ENCODE peak calls at places on chromosomes 13 and 19, in eight cellular contexts. One of them, this sample, is unnamed.

GRCh38 chr19:12156254-12157058 is at the start of gene ZNF625:
- DNase-seq in tibial nerve: peak; percentile 70
- DNase-seq in AG09319: peak; percentile 65
- DNase-seq in fibroblast of villous mesenchyme: peak; percentile 90
- DNase-seq in left ventricle myocardium inferior: peak; percentile 91
- DNase-seq in WTC11: peak; percentile 97
- DNase-seq in activated B cell treated with CpG ODN at 0.5 μM for 24 hours: peak; percentile 46
- DNase-seq in SK-N-SH: peak; percentile 97
- DNase-seq in this sample: peak; percentile 91

GRCh38 chr13:109789262-109789661 is 2.9 kb upstream of the IRS2 start:
- DNase-seq in tibial nerve: no peak
- DNase-seq in AG09319: no peak
- DNase-seq in fibroblast of villous mesenchyme: no peak
- DNase-seq in left ventricle myocardium inferior: no peak
- DNase-seq in WTC11: no peak
- DNase-seq in activated B cell treated with CpG ODN at 0.5 μM for 24 hours: no peak
- DNase-seq in SK-N-SH: peak; percentile 49
- DNase-seq in this sample: no peak

GRCh38 chr13:75430618-75431209 is 51.3 kb downstream of the TBC1D4 start:
- DNase-seq in tibial nerve: no peak
- DNase-seq in AG09319: no peak
- DNase-seq in fibroblast of villous mesenchyme: no peak
- DNase-seq in left ventricle myocardium inferior: no peak
- DNase-seq in WTC11: no peak
- DNase-seq in activated B cell treated with CpG ODN at 0.5 μM for 24 hours: no peak
- DNase-seq in SK-N-SH: no peak
- DNase-seq in this sample: no peak

GRCh38 chr19:4506449-4507149 is 11.7 kb downstream of the PLIN4 start:
- DNase-seq in tibial nerve: no peak
- DNase-seq in AG09319: no peak
- DNase-seq in fibroblast of villous mesenchyme: peak; percentile 33
- DNase-seq in left ventricle myocardium inferior: no peak
- DNase-seq in WTC11: no peak
- DNase-seq in activated B cell treated with CpG ODN at 0.5 μM for 24 hours: no peak
- DNase-seq in SK-N-SH: no peak
- DNase-seq in this sample: no peak

GRCh38 chr19:58562126-58563033 is 4.0 kb upstream of the UBE2M start:
- DNase-seq in tibial nerve: no peak
- DNase-seq in AG09319: no peak
- DNase-seq in fibroblast of villous mesenchyme: peak; percentile 44
- DNase-seq in left ventricle myocardium inferior: peak; percentile 36
- DNase-seq in WTC11: peak; percentile 56
- DNase-seq in activated B cell treated with CpG ODN at 0.5 μM for 24 hours: peak; percentile 41
- DNase-seq in SK-N-SH: peak; percentile 60
- DNase-seq in this sample: no peak

GRCh38 chr13:50635504-50635903 is 208.0 kb downstream of the DLEU7 start:
- DNase-seq in tibial nerve: peak; percentile 59
- DNase-seq in AG09319: no peak
- DNase-seq in fibroblast of villous mesenchyme: peak; percentile 67
- DNase-seq in left ventricle myocardium inferior: no peak
- DNase-seq in WTC11: no peak
- DNase-seq in activated B cell treated with CpG ODN at 0.5 μM for 24 hours: no peak
- DNase-seq in SK-N-SH: no peak
- DNase-seq in this sample: no peak

GRCh38 chr19:58218899-58219298 is 9.8 kb upstream of the ZNF544 start:
- DNase-seq in tibial nerve: no peak
- DNase-seq in AG09319: no peak
- DNase-seq in fibroblast of villous mesenchyme: peak; percentile 48
- DNase-seq in left ventricle myocardium inferior: no peak
- DNase-seq in WTC11: peak; percentile 61
- DNase-seq in activated B cell treated with CpG ODN at 0.5 μM for 24 hours: no peak
- DNase-seq in SK-N-SH: peak; percentile 41
- DNase-seq in this sample: no peak

GRCh38 chr13:25241007-25241406 is 46.3 kb downstream of the MTMR6 start:
- DNase-seq in tibial nerve: no peak
- DNase-seq in AG09319: no peak
- DNase-seq in fibroblast of villous mesenchyme: no peak
- DNase-seq in left ventricle myocardium inferior: no peak
- DNase-seq in WTC11: no peak
- DNase-seq in activated B cell treated with CpG ODN at 0.5 μM for 24 hours: no peak
- DNase-seq in SK-N-SH: no peak
- DNase-seq in this sample: no peak

GRCh38 chr13:110014719-110015118 is 228.3 kb upstream of the IRS2 start:
- DNase-seq in tibial nerve: no peak
- DNase-seq in AG09319: no peak
- DNase-seq in fibroblast of villous mesenchyme: peak; percentile 74
- DNase-seq in left ventricle myocardium inferior: no peak
- DNase-seq in WTC11: no peak
- DNase-seq in activated B cell treated with CpG ODN at 0.5 μM for 24 hours: no peak
- DNase-seq in SK-N-SH: no peak
- DNase-seq in this sample: no peak

GRCh38 chr19:8986296-8986695 is 23.9 kb downstream of the MUC16 start:
- DNase-seq in tibial nerve: no peak
- DNase-seq in AG09319: no peak
- DNase-seq in fibroblast of villous mesenchyme: no peak
- DNase-seq in left ventricle myocardium inferior: no peak
- DNase-seq in WTC11: no peak
- DNase-seq in activated B cell treated with CpG ODN at 0.5 μM for 24 hours: no peak
- DNase-seq in SK-N-SH: no peak
- DNase-seq in this sample: no peak

GRCh38 chr19:8988204-8988603 is 22.0 kb downstream of the MUC16 start:
- DNase-seq in tibial nerve: no peak
- DNase-seq in AG09319: no peak
- DNase-seq in fibroblast of villous mesenchyme: no peak
- DNase-seq in left ventricle myocardium inferior: no peak
- DNase-seq in WTC11: peak; percentile 19
- DNase-seq in activated B cell treated with CpG ODN at 0.5 μM for 24 hours: no peak
- DNase-seq in SK-N-SH: no peak
- DNase-seq in this sample: no peak
- TF ChIP-seq CTCF in tibial nerve: no peak
- TF ChIP-seq CTCF in AG09319: no peak
- TF ChIP-seq CTCF in fibroblast of villous mesenchyme: no peak
- TF ChIP-seq CTCF in left ventricle myocardium inferior: no peak
- TF ChIP-seq CTCF in WTC11: peak; percentile 30
- TF ChIP-seq CTCF in activated B cell treated with CpG ODN at 0.5 μM for 24 hours: no peak
- TF ChIP-seq CTCF in SK-N-SH: peak; percentile 28
- TF ChIP-seq CTCF in this sample: no peak

DNA sequence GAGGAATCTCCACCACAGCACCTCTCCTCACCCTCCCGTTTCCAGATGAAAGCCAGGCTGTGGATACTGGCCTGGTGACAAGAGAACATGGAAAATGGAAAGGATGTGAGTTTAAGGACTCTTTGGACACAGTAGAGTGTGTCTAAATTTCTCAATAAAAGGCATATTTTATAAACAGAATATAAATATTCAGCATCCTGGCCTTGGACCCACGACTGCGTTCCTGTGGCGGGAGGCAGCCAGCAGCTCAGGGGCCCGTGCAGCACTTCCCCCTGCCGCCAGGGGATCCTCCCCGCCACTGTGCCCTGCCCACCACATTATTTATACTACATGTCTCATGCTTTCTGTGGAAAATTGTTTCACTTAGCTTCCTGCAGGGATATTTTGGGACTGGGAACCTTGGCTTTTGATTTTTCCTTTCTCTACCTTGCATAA is 108.0 kb upstream of the SPATA13 start:
- DNase-seq in tibial nerve: no peak
- DNase-seq in AG09319: no peak
- DNase-seq in fibroblast of villous mesenchyme: peak; percentile 34
- DNase-seq in left ventricle myocardium inferior: no peak
- DNase-seq in WTC11: no peak
- DNase-seq in activated B cell treated with CpG ODN at 0.5 μM for 24 hours: no peak
- DNase-seq in SK-N-SH: peak; percentile 58
- DNase-seq in this sample: no peak
- TF ChIP-seq CTCF in tibial nerve: no peak
- TF ChIP-seq CTCF in AG09319: peak; percentile 15
- TF ChIP-seq CTCF in fibroblast of villous mesenchyme: no peak
- TF ChIP-seq CTCF in left ventricle myocardium inferior: no peak
- TF ChIP-seq CTCF in WTC11: no peak
- TF ChIP-seq CTCF in activated B cell treated with CpG ODN at 0.5 μM for 24 hours: no peak
- TF ChIP-seq CTCF in SK-N-SH: no peak
- TF ChIP-seq CTCF in this sample: no peak

DNA sequence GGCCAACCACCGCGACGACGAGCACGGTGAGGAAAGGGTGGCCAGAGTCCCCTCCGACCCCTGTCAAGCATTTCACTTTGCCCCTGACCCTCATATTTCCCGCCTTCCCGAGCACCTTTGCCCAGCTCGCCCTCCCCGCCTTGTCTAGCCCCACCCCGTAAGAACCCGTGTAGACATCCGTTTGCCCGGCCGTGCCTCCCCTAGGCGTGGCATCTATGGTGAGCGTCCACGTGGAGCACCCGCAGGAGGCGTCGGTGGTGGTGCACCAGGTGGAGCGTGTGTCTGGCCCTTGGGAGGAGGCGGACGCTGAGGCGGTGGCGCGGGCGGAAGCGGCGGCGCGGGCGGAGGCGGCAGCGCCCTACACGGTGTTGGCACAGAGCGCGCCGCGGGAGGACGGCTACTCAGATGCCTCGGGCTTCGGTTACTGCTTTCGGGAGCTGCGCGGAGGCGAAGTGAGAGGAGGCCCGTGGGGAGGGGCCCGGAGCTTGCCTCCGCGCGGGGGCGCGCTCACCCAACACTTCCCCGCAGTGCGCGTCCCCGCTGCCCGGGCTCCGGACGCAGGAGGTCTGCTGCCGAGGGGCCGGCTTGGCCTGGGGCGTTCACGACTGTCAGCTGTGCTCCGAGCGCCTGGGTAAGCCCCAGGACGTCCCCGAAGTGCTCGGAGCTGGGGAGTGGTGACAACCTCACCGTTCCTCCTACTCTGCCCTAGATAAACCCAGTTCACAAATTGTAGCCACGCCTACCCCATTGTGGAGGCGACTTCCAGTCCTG is 4.2 kb downstream of the LTBP4 start:
- DNase-seq in tibial nerve: no peak
- DNase-seq in AG09319: no peak
- DNase-seq in fibroblast of villous mesenchyme: peak; percentile 71
- DNase-seq in left ventricle myocardium inferior: peak; percentile 72
- DNase-seq in WTC11: peak; percentile 66
- DNase-seq in activated B cell treated with CpG ODN at 0.5 μM for 24 hours: peak; percentile 78
- DNase-seq in SK-N-SH: peak; percentile 78
- DNase-seq in this sample: no peak
- TF ChIP-seq CTCF in tibial nerve: peak; percentile 49
- TF ChIP-seq CTCF in AG09319: peak; percentile 12
- TF ChIP-seq CTCF in fibroblast of villous mesenchyme: peak; percentile 24
- TF ChIP-seq CTCF in left ventricle myocardium inferior: peak; percentile 34
- TF ChIP-seq CTCF in WTC11: no peak
- TF ChIP-seq CTCF in activated B cell treated with CpG ODN at 0.5 μM for 24 hours: no peak
- TF ChIP-seq CTCF in SK-N-SH: peak; percentile 35
- TF ChIP-seq CTCF in this sample: no peak

DNA sequence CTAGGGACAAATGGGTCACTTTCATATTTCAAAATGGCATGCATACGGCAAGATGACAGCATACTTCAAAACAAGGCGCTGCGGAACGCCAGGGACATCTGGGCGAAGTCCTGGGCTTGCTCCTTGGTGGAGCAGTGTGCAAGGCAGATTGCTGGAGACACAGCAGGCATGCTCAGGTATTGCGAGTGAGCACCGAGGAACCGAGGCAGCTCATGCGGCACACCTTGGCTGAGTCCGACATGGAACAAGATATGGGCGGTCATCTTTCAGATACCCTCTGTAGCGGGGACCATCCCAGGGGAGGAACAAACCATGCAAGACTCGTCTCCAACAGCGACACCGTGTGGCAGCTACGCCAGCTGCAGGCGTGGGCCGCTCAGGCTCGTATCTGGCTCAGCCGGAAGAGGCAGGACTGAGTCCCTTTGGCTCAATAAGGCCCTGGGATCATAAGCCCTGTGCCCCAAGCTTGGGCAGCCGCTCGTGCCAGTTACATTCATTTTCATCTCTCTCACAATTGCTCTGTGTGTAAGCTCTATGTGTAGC is 112.4 kb downstream of the NUFIP1 start:
- DNase-seq in tibial nerve: no peak
- DNase-seq in AG09319: no peak
- DNase-seq in fibroblast of villous mesenchyme: no peak
- DNase-seq in left ventricle myocardium inferior: no peak
- DNase-seq in WTC11: peak; percentile 90
- DNase-seq in activated B cell treated with CpG ODN at 0.5 μM for 24 hours: no peak
- DNase-seq in SK-N-SH: no peak
- DNase-seq in this sample: no peak
- TF ChIP-seq CTCF in tibial nerve: no peak
- TF ChIP-seq CTCF in AG09319: no peak
- TF ChIP-seq CTCF in fibroblast of villous mesenchyme: peak; percentile 35
- TF ChIP-seq CTCF in left ventricle myocardium inferior: peak; percentile 32
- TF ChIP-seq CTCF in WTC11: peak; percentile 91
- TF ChIP-seq CTCF in activated B cell treated with CpG ODN at 0.5 μM for 24 hours: no peak
- TF ChIP-seq CTCF in SK-N-SH: peak; percentile 32
- TF ChIP-seq CTCF in this sample: peak; percentile 61

GRCh38 chr13:57633141-57633949 is 1.8 kb downstream of the PCDH17 start:
- DNase-seq in tibial nerve: no peak
- DNase-seq in AG09319: no peak
- DNase-seq in fibroblast of villous mesenchyme: no peak
- DNase-seq in left ventricle myocardium inferior: peak; percentile 77
- DNase-seq in WTC11: peak; percentile 88
- DNase-seq in activated B cell treated with CpG ODN at 0.5 μM for 24 hours: no peak
- DNase-seq in SK-N-SH: peak; percentile 79
- DNase-seq in this sample: peak; percentile 74
- TF ChIP-seq CTCF in tibial nerve: peak; percentile 48
- TF ChIP-seq CTCF in AG09319: no peak
- TF ChIP-seq CTCF in fibroblast of villous mesenchyme: no peak
- TF ChIP-seq CTCF in left ventricle myocardium inferior: peak; percentile 76
- TF ChIP-seq CTCF in WTC11: peak; percentile 62
- TF ChIP-seq CTCF in activated B cell treated with CpG ODN at 0.5 μM for 24 hours: no peak
- TF ChIP-seq CTCF in SK-N-SH: peak; percentile 41
- TF ChIP-seq CTCF in this sample: peak; percentile 71

GRCh38 chr19:14405758-14406644 is 13.1 kb downstream of the DDX39A start:
- DNase-seq in tibial nerve: peak; percentile 81
- DNase-seq in AG09319: peak; percentile 44
- DNase-seq in fibroblast of villous mesenchyme: peak; percentile 87
- DNase-seq in left ventricle myocardium inferior: peak; percentile 80
- DNase-seq in WTC11: peak; percentile 100
- DNase-seq in activated B cell treated with CpG ODN at 0.5 μM for 24 hours: peak; percentile 93
- DNase-seq in SK-N-SH: peak; percentile 100
- DNase-seq in this sample: peak; percentile 98
- TF ChIP-seq CTCF in tibial nerve: peak; percentile 96
- TF ChIP-seq CTCF in AG09319: peak; percentile 61
- TF ChIP-seq CTCF in fibroblast of villous mesenchyme: peak; percentile 60
- TF ChIP-seq CTCF in left ventricle myocardium inferior: peak; percentile 97
- TF ChIP-seq CTCF in WTC11: peak; percentile 83
- TF ChIP-seq CTCF in activated B cell treated with CpG ODN at 0.5 μM for 24 hours: no peak
- TF ChIP-seq CTCF in SK-N-SH: peak; percentile 66
- TF ChIP-seq CTCF in this sample: peak; percentile 99

This sample was measured in type B pancreatic cell.